ENCODE peak calls at places on chromosome 20, in four cellular contexts. P, N, C and M are unnamed samples.

GRCh38 chr20:60055740-60056139 is 97.5 kb downstream of the CDH26 start:
- DNase-seq in C (no peak), P (peak), N (no peak), M (no peak)

GRCh38 chr20:38566199-38566598 is 14.8 kb upstream of the ADIG start:
- DNase-seq in P (no peak), N (no peak), C (no peak), M (no peak)

GRCh38 chr20:2822073-2822472 is 5.9 kb downstream of the TMEM239 start:
- DNase-seq in P (no peak), C (no peak), N (no peak), M (no peak)

GRCh38 chr20:2890743-2891142 is 17.5 kb downstream of the PTPRA start:
- DNase-seq in N (peak), C (no peak), P (no peak), M (no peak)

GRCh38 chr20:40744494-40745175 is 55.6 kb upstream of the MAFB start:
- DNase-seq in N (no peak), P (no peak), C (no peak), M (no peak)

GRCh38 chr20:34268851-34269668 is 27.8 kb downstream of the ASIP start:
- DNase-seq in C (no peak), P (no peak), N (no peak), M (peak)

GRCh38 chr20:33477386-33478234 is 12.3 kb upstream of the CBFA2T2 start:
- DNase-seq in C (no peak), N (no peak), P (no peak), M (peak)

GRCh38 chr20:53346266-53346665 is 247.4 kb downstream of the ZNF217 start:
- DNase-seq in P (no peak), C (peak), N (no peak), M (no peak)

GRCh38 chr20:52047811-52048302 is 143.7 kb downstream of the ZFP64 start:
- DNase-seq in P (no peak), N (no peak), C (no peak), M (no peak)

GRCh38 chr20:60087563-60088105 is 129.4 kb downstream of the CDH26 start:
- DNase-seq in C (no peak), N (no peak), P (no peak), M (no peak)

GRCh38 chr20:16615199-16615598 is 42.0 kb upstream of the KIF16B start:
- DNase-seq in C (no peak), P (no peak), N (no peak), M (no peak)

GRCh38 chr20:11712611-11713160 is 205.0 kb upstream of the BTBD3 start:
- DNase-seq in P (no peak), N (no peak), C (no peak), M (no peak)

GRCh38 chr20:32203556-32204484 is 3.7 kb downstream of the PLAGL2 start:
- DNase-seq in N (no peak), C (no peak), P (no peak), M (no peak)

GRCh38 chr20:43037605-43038309 is 151.9 kb downstream of the PTPRT start:
- DNase-seq in N (no peak), P (no peak), C (no peak), M (no peak)

GRCh38 chr20:43034981-43035724 is 154.6 kb downstream of the PTPRT start:
- DNase-seq in C (no peak), N (no peak), P (no peak), M (no peak)

GRCh38 chr20:43029161-43029560 is 160.5 kb downstream of the PTPRT start:
- DNase-seq in N (no peak), C (no peak), P (no peak), M (no peak)

GRCh38 chr20:43028470-43028869 is 161.2 kb downstream of the PTPRT start:
- DNase-seq in P (no peak), N (no peak), C (no peak), M (no peak)

DNA sequence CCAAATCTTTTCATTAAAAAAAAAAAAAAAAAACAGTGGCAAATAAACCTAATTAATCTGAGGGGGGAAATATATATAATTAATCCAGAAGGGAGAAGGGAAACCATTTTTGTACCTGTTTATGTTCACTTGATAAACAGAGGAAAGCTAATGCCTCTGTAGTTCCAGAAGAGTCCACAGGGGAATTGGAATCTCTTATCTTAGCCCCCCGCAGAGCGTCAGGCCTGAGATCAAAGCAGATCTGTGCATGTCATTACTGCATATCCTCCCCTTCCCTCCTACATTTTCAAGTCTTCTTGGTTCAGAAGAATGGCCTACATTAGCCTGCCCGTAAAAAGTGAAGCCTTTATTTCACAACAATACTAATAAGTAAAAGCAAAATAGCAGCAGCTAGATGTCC is 157.2 kb downstream of the PTPRT start:
- DNase-seq in N (peak), C (no peak), P (no peak), M (peak)
- TF ChIP-seq CBFB in N (no peak), C (no peak), P (no peak), M (no peak)

DNA sequence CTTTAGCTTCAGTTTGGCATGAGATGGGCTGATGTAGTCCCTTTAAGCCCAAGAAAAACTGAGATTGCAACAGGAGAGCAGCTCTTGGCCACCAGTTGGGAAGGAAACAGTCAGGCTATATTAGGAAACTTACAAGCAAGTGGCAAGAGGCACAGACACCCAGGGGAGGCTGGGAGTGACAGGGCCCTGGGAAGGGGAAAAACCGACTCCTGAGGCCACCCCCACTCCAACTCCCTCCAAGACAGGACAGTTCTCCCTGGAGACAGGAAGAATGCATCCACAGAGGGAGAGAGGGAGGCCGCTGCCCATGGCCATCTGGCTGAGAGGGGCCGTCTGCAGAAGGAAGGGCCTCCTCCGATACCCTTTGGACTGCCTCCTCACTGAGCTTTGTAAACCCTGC is 20.5 kb downstream of the JPH2 start:
- DNase-seq in N (no peak), P (no peak), C (no peak), M (no peak)
- TF ChIP-seq CBFB in N (no peak), P (no peak), C (no peak), M (no peak)

GRCh38 chr20:47070176-47070575 is 175.5 kb downstream of the EYA2 start:
- DNase-seq in N (no peak), C (no peak), P (no peak), M (no peak)
- TF ChIP-seq CBFB in N (no peak), C (no peak), P (no peak), M (no peak)

GRCh38 chr20:4563534-4563933 is 158.2 kb upstream of the PRND start:
- DNase-seq in P (no peak), N (peak), C (peak), M (peak)
- TF ChIP-seq CBFB in P (no peak), N (no peak), C (no peak), M (no peak)

GRCh38 chr20:23031346-23031745 is 3.8 kb upstream of the SSTR4 start:
- DNase-seq in C (no peak), P (no peak), N (no peak), M (no peak)
- TF ChIP-seq CBFB in C (no peak), P (no peak), N (no peak), M (no peak)